ENCODE peak calls at places on chromosomes 5 and 9, in ten cellular contexts. One of them, this sample, is unnamed.

GRCh38 chr9:115305543-115305942 is 187.6 kb upstream of the TNC start:
- DNase-seq in IMR-90: no peak
- DNase-seq in HCT116: no peak
- DNase-seq in suprapubic skin: no peak
- DNase-seq in heart left ventricle: no peak
- DNase-seq in gastrocnemius medialis: no peak
- DNase-seq in stomach: no peak
- DNase-seq in adrenal gland: no peak
- DNase-seq in A549: no peak
- DNase-seq in endothelial cell of umbilical vein: no peak
- DNase-seq in this sample: no peak

GRCh38 chr5:19547640-19548039 is 440.4 kb downstream of the CDH18 start:
- DNase-seq in A549: no peak
- DNase-seq in endothelial cell of umbilical vein: no peak
- DNase-seq in HCT116: no peak
- DNase-seq in stomach: no peak
- DNase-seq in heart left ventricle: no peak
- DNase-seq in adrenal gland: no peak
- DNase-seq in gastrocnemius medialis: no peak
- DNase-seq in IMR-90: peak
- DNase-seq in suprapubic skin: no peak
- DNase-seq in this sample: no peak

GRCh38 chr5:134580001-134580460 is 52.6 kb downstream of the SAR1B start:
- DNase-seq in heart left ventricle: no peak
- DNase-seq in adrenal gland: peak
- DNase-seq in suprapubic skin: peak
- DNase-seq in gastrocnemius medialis: no peak
- DNase-seq in IMR-90: no peak
- DNase-seq in stomach: no peak
- DNase-seq in HCT116: no peak
- DNase-seq in A549: no peak
- DNase-seq in endothelial cell of umbilical vein: peak
- DNase-seq in this sample: peak

GRCh38 chr9:85599540-85600140 is 142.1 kb downstream of the AGTPBP1 start:
- DNase-seq in IMR-90: peak
- DNase-seq in adrenal gland: no peak
- DNase-seq in heart left ventricle: no peak
- DNase-seq in stomach: no peak
- DNase-seq in gastrocnemius medialis: no peak
- DNase-seq in suprapubic skin: no peak
- DNase-seq in endothelial cell of umbilical vein: no peak
- DNase-seq in A549: no peak
- DNase-seq in HCT116: no peak
- DNase-seq in this sample: no peak

GRCh38 chr9:136947955-136948510 is 3.0 kb downstream of the C8G start:
- DNase-seq in A549: peak
- DNase-seq in gastrocnemius medialis: no peak
- DNase-seq in endothelial cell of umbilical vein: no peak
- DNase-seq in IMR-90: peak
- DNase-seq in HCT116: peak
- DNase-seq in suprapubic skin: no peak
- DNase-seq in stomach: peak
- DNase-seq in heart left ventricle: peak
- DNase-seq in adrenal gland: no peak
- DNase-seq in this sample: no peak

GRCh38 chr9:105142406-105143092 is 101.9 kb upstream of the SLC44A1 start:
- DNase-seq in suprapubic skin: no peak
- DNase-seq in A549: no peak
- DNase-seq in IMR-90: peak
- DNase-seq in HCT116: no peak
- DNase-seq in gastrocnemius medialis: no peak
- DNase-seq in adrenal gland: no peak
- DNase-seq in stomach: no peak
- DNase-seq in endothelial cell of umbilical vein: no peak
- DNase-seq in heart left ventricle: no peak
- DNase-seq in this sample: no peak

GRCh38 chr9:110148868-110149267 is 59.1 kb downstream of the C9orf152 start:
- DNase-seq in heart left ventricle: no peak
- DNase-seq in IMR-90: no peak
- DNase-seq in endothelial cell of umbilical vein: no peak
- DNase-seq in suprapubic skin: no peak
- DNase-seq in A549: no peak
- DNase-seq in gastrocnemius medialis: no peak
- DNase-seq in adrenal gland: no peak
- DNase-seq in HCT116: no peak
- DNase-seq in stomach: no peak
- DNase-seq in this sample: no peak

GRCh38 chr9:121529237-121529987 is 29.8 kb upstream of the GGTA1 start:
- DNase-seq in HCT116: no peak
- DNase-seq in stomach: peak
- DNase-seq in A549: peak
- DNase-seq in suprapubic skin: peak
- DNase-seq in endothelial cell of umbilical vein: peak
- DNase-seq in IMR-90: peak
- DNase-seq in heart left ventricle: peak
- DNase-seq in gastrocnemius medialis: peak
- DNase-seq in adrenal gland: peak
- DNase-seq in this sample: peak

GRCh38 chr5:159874308-159874707 is 42.0 kb upstream of the ADRA1B start:
- DNase-seq in IMR-90: peak
- DNase-seq in A549: peak
- DNase-seq in heart left ventricle: no peak
- DNase-seq in gastrocnemius medialis: no peak
- DNase-seq in stomach: no peak
- DNase-seq in endothelial cell of umbilical vein: no peak
- DNase-seq in suprapubic skin: no peak
- DNase-seq in HCT116: no peak
- DNase-seq in adrenal gland: no peak
- DNase-seq in this sample: no peak

GRCh38 chr5:1152156-1152555 is 40.3 kb upstream of the SLC12A7 start:
- DNase-seq in IMR-90: no peak
- DNase-seq in HCT116: no peak
- DNase-seq in gastrocnemius medialis: no peak
- DNase-seq in heart left ventricle: no peak
- DNase-seq in A549: no peak
- DNase-seq in suprapubic skin: no peak
- DNase-seq in stomach: no peak
- DNase-seq in endothelial cell of umbilical vein: no peak
- DNase-seq in adrenal gland: no peak
- DNase-seq in this sample: no peak

GRCh38 chr5:61231813-61232212 is 69.5 kb upstream of the SMIM15 start:
- DNase-seq in adrenal gland: no peak
- DNase-seq in A549: no peak
- DNase-seq in endothelial cell of umbilical vein: no peak
- DNase-seq in HCT116: no peak
- DNase-seq in IMR-90: no peak
- DNase-seq in stomach: no peak
- DNase-seq in gastrocnemius medialis: no peak
- DNase-seq in heart left ventricle: no peak
- DNase-seq in suprapubic skin: no peak
- DNase-seq in this sample: no peak

GRCh38 chr9:93093081-93093448 is 3.0 kb upstream of the CARD19 start:
- DNase-seq in A549: no peak
- DNase-seq in IMR-90: no peak
- DNase-seq in suprapubic skin: peak
- DNase-seq in heart left ventricle: peak
- DNase-seq in adrenal gland: no peak
- DNase-seq in gastrocnemius medialis: no peak
- DNase-seq in HCT116: no peak
- DNase-seq in endothelial cell of umbilical vein: no peak
- DNase-seq in stomach: no peak
- DNase-seq in this sample: no peak

GRCh38 chr9:18666348-18666747 is 192.4 kb downstream of the ADAMTSL1 start:
- DNase-seq in suprapubic skin: no peak
- DNase-seq in A549: no peak
- DNase-seq in adrenal gland: no peak
- DNase-seq in stomach: no peak
- DNase-seq in IMR-90: peak
- DNase-seq in heart left ventricle: no peak
- DNase-seq in HCT116: no peak
- DNase-seq in gastrocnemius medialis: no peak
- DNase-seq in endothelial cell of umbilical vein: no peak
- DNase-seq in this sample: no peak

GRCh38 chr5:140630296-140630695 is 2.7 kb downstream of the CD14 start:
- DNase-seq in A549: no peak
- DNase-seq in HCT116: no peak
- DNase-seq in gastrocnemius medialis: no peak
- DNase-seq in suprapubic skin: no peak
- DNase-seq in heart left ventricle: no peak
- DNase-seq in adrenal gland: no peak
- DNase-seq in IMR-90: no peak
- DNase-seq in stomach: no peak
- DNase-seq in endothelial cell of umbilical vein: no peak
- DNase-seq in this sample: no peak

GRCh38 chr5:139757727-139758509 is 37.7 kb upstream of the PSD2 start:
- DNase-seq in heart left ventricle: no peak
- DNase-seq in adrenal gland: no peak
- DNase-seq in gastrocnemius medialis: no peak
- DNase-seq in A549: no peak
- DNase-seq in HCT116: no peak
- DNase-seq in endothelial cell of umbilical vein: no peak
- DNase-seq in IMR-90: no peak
- DNase-seq in stomach: no peak
- DNase-seq in suprapubic skin: no peak
- DNase-seq in this sample: no peak

GRCh38 chr9:121564861-121565260 is 65.2 kb upstream of the GGTA1 start:
- DNase-seq in adrenal gland: no peak
- DNase-seq in endothelial cell of umbilical vein: no peak
- DNase-seq in stomach: peak
- DNase-seq in HCT116: no peak
- DNase-seq in IMR-90: no peak
- DNase-seq in heart left ventricle: no peak
- DNase-seq in suprapubic skin: no peak
- DNase-seq in A549: no peak
- DNase-seq in gastrocnemius medialis: no peak
- DNase-seq in this sample: no peak

GRCh38 chr9:127769101-127769500 is 9.4 kb downstream of the SH2D3C start:
- DNase-seq in stomach: no peak
- DNase-seq in gastrocnemius medialis: no peak
- DNase-seq in IMR-90: no peak
- DNase-seq in endothelial cell of umbilical vein: no peak
- DNase-seq in suprapubic skin: no peak
- DNase-seq in adrenal gland: no peak
- DNase-seq in A549: no peak
- DNase-seq in HCT116: no peak
- DNase-seq in heart left ventricle: no peak
- DNase-seq in this sample: no peak
- H3K4me3 ChIP-seq in stomach: no peak
- H3K4me3 ChIP-seq in gastrocnemius medialis: no peak
- H3K4me3 ChIP-seq in IMR-90: no peak
- H3K4me3 ChIP-seq in endothelial cell of umbilical vein: peak
- H3K4me3 ChIP-seq in suprapubic skin: no peak
- H3K4me3 ChIP-seq in adrenal gland: no peak
- H3K4me3 ChIP-seq in A549: no peak
- H3K4me3 ChIP-seq in HCT116: no peak
- H3K4me3 ChIP-seq in heart left ventricle: peak
- H3K4me3 ChIP-seq in this sample: no peak

DNA sequence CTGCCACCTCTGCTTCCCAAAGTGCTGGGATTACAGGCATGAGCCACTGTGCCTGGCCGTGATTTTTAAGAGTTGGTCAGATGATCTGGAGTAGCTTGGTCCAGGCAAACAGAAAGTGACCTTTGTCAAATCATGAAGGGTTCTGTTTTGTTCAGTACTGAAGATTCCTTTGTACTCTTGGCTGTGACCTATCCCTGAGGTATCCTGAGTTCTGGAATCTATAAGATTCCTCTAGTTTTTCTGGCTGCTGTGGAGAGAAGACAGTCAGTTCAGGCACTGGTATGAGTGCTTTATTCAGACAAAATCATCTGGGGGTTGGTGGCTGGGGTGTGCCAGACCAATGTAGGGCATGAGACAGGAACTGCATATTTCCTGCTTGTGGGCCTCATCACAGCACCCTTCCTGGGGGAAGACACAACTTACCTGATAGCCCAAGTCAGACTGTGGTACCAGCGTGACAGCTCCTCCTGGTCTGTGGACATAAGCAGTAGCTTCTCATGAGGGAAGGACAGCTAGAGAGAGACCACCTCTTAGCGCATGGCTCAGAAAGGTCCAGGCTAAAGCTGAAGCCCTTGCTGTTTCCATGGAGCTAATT is 3.1 kb downstream of the ARHGEF39 start:
- DNase-seq in adrenal gland: no peak
- DNase-seq in heart left ventricle: no peak
- DNase-seq in stomach: no peak
- DNase-seq in suprapubic skin: no peak
- DNase-seq in A549: no peak
- DNase-seq in IMR-90: no peak
- DNase-seq in endothelial cell of umbilical vein: no peak
- DNase-seq in HCT116: no peak
- DNase-seq in gastrocnemius medialis: no peak
- DNase-seq in this sample: no peak
- TF ChIP-seq POLR2A in adrenal gland: no peak
- TF ChIP-seq POLR2A in heart left ventricle: no peak
- TF ChIP-seq POLR2A in stomach: no peak
- TF ChIP-seq POLR2A in suprapubic skin: no peak
- TF ChIP-seq POLR2A in A549: no peak
- TF ChIP-seq POLR2A in IMR-90: no peak
- TF ChIP-seq POLR2A in endothelial cell of umbilical vein: no peak
- TF ChIP-seq POLR2A in HCT116: no peak
- TF ChIP-seq POLR2A in gastrocnemius medialis: no peak
- TF ChIP-seq POLR2A in this sample: no peak

GRCh38 chr5:31007672-31008071 is 185.8 kb upstream of the CDH6 start:
- DNase-seq in endothelial cell of umbilical vein: no peak
- DNase-seq in IMR-90: no peak
- DNase-seq in heart left ventricle: no peak
- DNase-seq in stomach: no peak
- DNase-seq in suprapubic skin: no peak
- DNase-seq in gastrocnemius medialis: no peak
- DNase-seq in A549: no peak
- DNase-seq in HCT116: no peak
- DNase-seq in adrenal gland: no peak
- DNase-seq in this sample: no peak
- TF ChIP-seq CTCF in endothelial cell of umbilical vein: no peak
- TF ChIP-seq CTCF in IMR-90: no peak
- TF ChIP-seq CTCF in heart left ventricle: no peak
- TF ChIP-seq CTCF in stomach: no peak
- TF ChIP-seq CTCF in suprapubic skin: no peak
- TF ChIP-seq CTCF in gastrocnemius medialis: no peak
- TF ChIP-seq CTCF in A549: no peak
- TF ChIP-seq CTCF in HCT116: no peak
- TF ChIP-seq CTCF in adrenal gland: no peak
- TF ChIP-seq CTCF in this sample: no peak

GRCh38 chr5:131274341-131275063 is 10.6 kb downstream of the CDC42SE2 start:
- DNase-seq in adrenal gland: no peak
- DNase-seq in suprapubic skin: no peak
- DNase-seq in endothelial cell of umbilical vein: no peak
- DNase-seq in stomach: no peak
- DNase-seq in gastrocnemius medialis: no peak
- DNase-seq in heart left ventricle: no peak
- DNase-seq in A549: no peak
- DNase-seq in HCT116: no peak
- DNase-seq in IMR-90: no peak
- DNase-seq in this sample: no peak
- H3K4me3 ChIP-seq in adrenal gland: no peak
- H3K4me3 ChIP-seq in suprapubic skin: no peak
- H3K4me3 ChIP-seq in endothelial cell of umbilical vein: no peak
- H3K4me3 ChIP-seq in stomach: no peak
- H3K4me3 ChIP-seq in gastrocnemius medialis: no peak
- H3K4me3 ChIP-seq in heart left ventricle: no peak
- H3K4me3 ChIP-seq in A549: no peak
- H3K4me3 ChIP-seq in HCT116: no peak
- H3K4me3 ChIP-seq in IMR-90: no peak
- H3K4me3 ChIP-seq in this sample: no peak

This sample was measured in lower leg skin.